ENCODE peak calls at places on chromosomes 6 and 20, in nine cellular contexts. Y, Z, N, M, Q, C, L, B and O are unnamed samples. For H3K36me3 and H3K4me1, the result is how much of the 10 kb centered on the place peaks cover.

GRCh38 chr6:108904731-108905130 is 56.5 kb downstream of the ARMC2 start:
- DNase-seq in Q (no peak), C (no peak), M (peak), Y (no peak), N (no peak), L (no peak), Z (no peak), B (no peak), O (no peak)

GRCh38 chr20:1282966-1283365 is 16.9 kb downstream of the SNPH start:
- DNase-seq in Q (no peak), M (no peak), C (no peak), N (no peak), Z (no peak), L (no peak), Y (no peak), B (no peak), O (no peak)

GRCh38 chr20:20457392-20458126 is 89.7 kb downstream of the INSM1 start:
- DNase-seq in L (no peak), Y (no peak), C (no peak), B (no peak), Z (no peak), M (no peak), N (no peak), Q (no peak), O (no peak)

GRCh38 chr20:20480689-20481088 is 112.8 kb downstream of the INSM1 start:
- DNase-seq in C (peak), Q (no peak), N (peak), M (no peak), L (no peak), Y (no peak), B (no peak), Z (no peak), O (no peak)

GRCh38 chr20:58461104-58461503 is 54.1 kb downstream of the APCDD1L start:
- DNase-seq in C (no peak), Z (no peak), M (no peak), Q (no peak), B (no peak), N (no peak), Y (no peak), L (no peak), O (no peak)

GRCh38 chr6:41150671-41151070 is 3.5 kb downstream of the TREML1 start:
- DNase-seq in Y (no peak), Z (no peak), Q (no peak), N (no peak), M (no peak), C (no peak), L (no peak), B (no peak), O (no peak)

GRCh38 chr20:23441850-23442313 is 2.4 kb downstream of the CSTL1 start:
- DNase-seq in Q (peak), N (peak), Y (peak), B (peak), M (peak), Z (peak), L (peak), C (peak), O (peak)

GRCh38 chr6:90816764-90817163 is 229.9 kb upstream of the MAP3K7 start:
- DNase-seq in Q (no peak), Y (no peak), B (no peak), N (no peak), C (no peak), L (no peak), Z (no peak), M (no peak), O (no peak)

GRCh38 chr6:49923826-49924225 is 40.1 kb downstream of the DEFB114 start:
- DNase-seq in Z (no peak), N (no peak), B (no peak), C (no peak), Y (no peak), L (no peak), M (no peak), Q (no peak), O (no peak)

GRCh38 chr20:54995021-54995420 is 519.6 kb downstream of the DOK5 start:
- DNase-seq in M (no peak), Q (no peak), Y (no peak), N (no peak), L (no peak), B (no peak), C (no peak), Z (no peak), O (no peak)

GRCh38 chr6:2958331-2958711 is 13.0 kb downstream of the SERPINB6 start:
- DNase-seq in M (no peak), Q (peak), Z (no peak), L (no peak), Y (peak), B (no peak), N (no peak), C (no peak), O (no peak)
- H3K36me3 ChIP-seq in M (under half), Q (under half), Z (under half), L (under half), Y (under half), B (under half), N (under half), C (under half), O (under half)

GRCh38 chr20:57403216-57403615 is 12.0 kb downstream of the RBM38 start:
- DNase-seq in Y (no peak), N (no peak), L (no peak), B (no peak), C (no peak), M (no peak), Z (no peak), Q (peak), O (no peak)

GRCh38 chr20:57404419-57405072 is 13.3 kb downstream of the RBM38 start:
- DNase-seq in N (no peak), C (no peak), Q (peak), B (no peak), Z (no peak), M (no peak), Y (no peak), L (no peak), O (no peak)

GRCh38 chr20:57400821-57401564 is 9.8 kb downstream of the RBM38 start:
- DNase-seq in M (peak), L (no peak), Y (no peak), N (no peak), B (no peak), Q (peak), Z (no peak), C (no peak), O (no peak)

GRCh38 chr20:57401565-57401918 is 10.3 kb downstream of the RBM38 start:
- DNase-seq in C (no peak), Q (no peak), N (no peak), B (no peak), Y (no peak), Z (no peak), L (no peak), M (no peak), O (no peak)

DNA sequence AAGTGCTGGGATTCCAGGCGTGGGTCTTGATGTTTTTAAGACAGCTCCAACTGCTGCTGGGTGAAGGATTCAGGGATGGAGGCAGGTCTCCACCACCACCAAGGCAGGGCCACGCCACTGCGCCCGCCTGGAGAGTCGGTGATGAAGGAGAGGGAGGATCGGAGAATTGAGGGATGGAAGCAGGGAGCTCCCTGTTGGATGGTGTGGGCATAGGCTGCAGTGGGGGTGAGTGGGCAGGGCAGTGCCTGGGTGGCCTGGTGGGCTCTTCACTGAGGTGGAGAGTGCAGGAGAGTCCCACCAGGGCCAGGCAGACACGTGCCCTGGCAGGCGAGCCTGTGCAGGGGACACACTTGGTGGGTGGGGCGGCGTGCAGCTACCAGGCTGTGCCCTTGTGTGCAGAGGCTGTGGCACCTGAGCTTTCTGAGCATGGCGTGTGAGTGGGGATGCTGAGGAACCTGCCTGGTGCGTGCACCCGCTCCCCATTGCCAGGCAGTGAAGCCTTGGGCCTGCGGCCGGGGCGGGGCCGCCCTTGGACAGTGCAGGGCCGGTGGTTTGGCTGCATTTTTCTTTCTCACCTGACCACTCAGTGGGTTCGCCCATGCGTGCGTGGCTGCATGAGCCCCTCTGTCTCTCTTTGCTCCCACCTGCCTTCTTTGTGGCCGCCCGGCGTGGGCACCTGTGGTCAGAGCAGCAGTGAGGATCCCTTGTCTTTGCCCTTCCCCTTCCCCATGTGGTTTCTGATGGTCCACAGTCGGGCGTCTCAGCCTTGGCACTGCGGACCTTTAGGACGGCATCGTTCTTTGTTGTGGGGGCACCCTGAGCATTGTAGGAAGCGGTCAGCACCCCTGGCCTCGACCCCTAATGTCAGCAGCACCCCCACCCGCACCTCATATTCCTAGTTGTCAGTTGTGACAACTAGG is 11.3 kb downstream of the RBM38 start:
- DNase-seq in C (no peak), M (no peak), B (no peak), Q (peak), N (no peak), Z (no peak), Y (no peak), L (no peak), O (no peak)
- TF ChIP-seq POLR2A in C (no peak), M (no peak), B (no peak), Q (no peak), N (no peak), Z (no peak), Y (no peak), L (no peak), O (no peak)

DNA sequence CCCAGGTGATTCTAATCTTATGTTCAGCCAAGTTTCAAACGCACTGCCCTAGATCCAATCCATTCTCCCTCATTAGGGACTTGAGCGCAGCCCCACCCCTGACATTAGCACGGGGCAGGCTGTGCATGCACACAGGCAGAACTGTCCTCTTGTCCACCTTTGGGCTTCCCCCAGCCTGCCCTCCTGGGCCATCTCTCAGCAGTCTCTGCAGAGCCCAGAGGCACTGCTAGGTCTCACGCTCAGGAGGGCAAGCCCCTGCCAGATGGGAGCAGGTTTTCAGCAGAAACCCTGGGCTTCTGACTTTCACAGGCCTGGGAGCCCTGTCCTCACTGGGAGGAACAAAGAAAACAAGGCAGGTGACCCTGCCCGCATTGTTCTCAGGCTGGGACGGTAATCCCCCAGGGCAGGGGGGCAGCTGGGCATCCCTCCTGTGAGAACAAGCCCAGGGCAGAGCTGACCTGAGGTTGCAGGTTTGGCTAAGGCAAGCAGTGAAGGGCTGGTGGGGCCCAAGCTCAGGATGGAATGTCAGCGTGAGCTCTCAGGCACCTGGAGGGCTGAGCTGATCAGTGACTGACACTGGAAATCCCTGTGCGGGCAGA is 24.5 kb downstream of the KCNK5 start:
- DNase-seq in C (no peak), M (no peak), Z (no peak), L (no peak), B (no peak), N (no peak), Y (no peak), Q (no peak), O (no peak)
- H3K4me1 ChIP-seq in C (half or more), M (under half), Z (under half), L (under half), B (half or more), N (under half), Y (under half), Q (under half), O (under half)

GRCh38 chr20:44981736-44982406 is 15.6 kb downstream of the STK4 start:
- DNase-seq in L (no peak), Y (no peak), Q (no peak), Z (no peak), M (no peak), N (no peak), C (no peak), B (no peak), O (no peak)
- H3K36me3 ChIP-seq in L (under half), Y (under half), Q (under half), Z (under half), M (under half), N (under half), C (under half), B (under half), O (under half)

GRCh38 chr6:403659-404655 is 12.4 kb downstream of the IRF4 start:
- DNase-seq in B (no peak), C (no peak), Y (no peak), Z (no peak), L (no peak), N (no peak), M (peak), Q (peak), O (no peak)
- TF ChIP-seq POLR2A in B (no peak), C (no peak), Y (no peak), Z (no peak), L (no peak), N (no peak), M (no peak), Q (no peak), O (no peak)

DNA sequence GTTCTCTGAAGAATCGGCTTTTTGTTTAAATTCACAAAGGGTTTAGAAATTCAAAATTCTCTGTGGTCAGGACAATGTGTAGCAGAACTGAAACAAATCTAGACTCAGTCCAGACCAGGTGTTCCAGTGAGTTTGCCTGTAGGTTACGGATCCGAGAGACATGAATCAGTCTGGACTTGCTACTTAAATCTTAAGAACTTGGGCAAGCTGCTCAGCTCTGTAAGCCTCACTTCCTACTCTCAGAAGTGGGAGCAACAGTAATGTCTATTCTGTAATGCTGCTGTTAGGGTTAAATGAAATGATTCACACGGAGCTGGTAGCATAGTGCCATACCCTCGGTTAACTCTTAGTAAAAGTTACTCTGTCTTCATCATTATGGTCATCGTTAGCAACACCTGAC is 37.7 kb downstream of the HECA start:
- DNase-seq in Q (no peak), C (no peak), Z (no peak), L (no peak), B (no peak), N (no peak), Y (no peak), M (no peak), O (no peak)
- H3K4me1 ChIP-seq in Q (under half), C (under half), Z (under half), L (under half), B (under half), N (under half), Y (under half), M (under half), O (under half)

GRCh38 chr6:116586738-116587137 is 15.4 kb downstream of the RWDD1 start:
- DNase-seq in C (no peak), Y (no peak), Q (no peak), N (no peak), L (no peak), Z (no peak), M (no peak), B (no peak), O (no peak)
- H3K36me3 ChIP-seq in C (under half), Y (under half), Q (under half), N (under half), L (under half), Z (under half), M (under half), B (under half), O (under half)

GRCh38 chr20:18566892-18567738 is at the start of gene SMIM26:
- DNase-seq in B (peak), L (peak), N (peak), Z (no peak), C (peak), Y (peak), M (peak), Q (peak), O (peak)
- TF ChIP-seq POLR2A in B (peak), L (peak), N (peak), Z (no peak), C (peak), Y (peak), M (peak), Q (no peak), O (peak)

GRCh38 chr20:41145821-41146620 is 8.7 kb downstream of the PLCG1 start:
- DNase-seq in L (peak), Z (no peak), B (no peak), N (no peak), Y (no peak), Q (peak), C (no peak), M (no peak), O (no peak)
- H3K4me1 ChIP-seq in L (under half), Z (half or more), B (under half), N (under half), Y (under half), Q (half or more), C (under half), M (under half), O (under half)